ENCODE peak calls at places on chromosomes 11 and 22, in seven cellular contexts. V is PC-3, D is tibial artery, L is right atrium auricular region, U is lower lobe of right lung, O is lung, R is transverse colon. Y is an unnamed sample. For H3K4me1, the result is how much of the 10 kb centered on the place peaks cover.

GRCh38 chr11:31968774-31969433 is 122.0 kb upstream of the RCN1 start:
- DNase-seq in O (no peak), U (no peak), R (no peak), L (no peak), V (peak), D (no peak), Y (no peak)

GRCh38 chr11:75762885-75763284 is 5.7 kb upstream of the DGAT2 start:
- DNase-seq in D (no peak), V (no peak), L (no peak), O (no peak), U (no peak), R (no peak), Y (no peak)

GRCh38 chr22:50041361-50042065 is 16.6 kb downstream of the TTLL8 start:
- DNase-seq in O (no peak), U (no peak), V (no peak), R (no peak), D (no peak), L (no peak), Y (no peak)

GRCh38 chr11:97471480-97471879 is 1081.7 kb downstream of the JRKL start:
- DNase-seq in L (no peak), R (no peak), V (no peak), D (no peak), U (no peak), O (no peak), Y (no peak)

GRCh38 chr22:39277135-39277607 is 32.4 kb upstream of the PDGFB start:
- DNase-seq in D (no peak), L (no peak), O (no peak), U (no peak), V (peak), R (no peak), Y (no peak)

GRCh38 chr11:12163181-12163841 is 52.9 kb downstream of the MICAL2 start:
- DNase-seq in D (no peak), U (no peak), R (peak), L (peak), O (no peak), V (peak), Y (no peak)

GRCh38 chr11:75873417-75874148 is 58.6 kb downstream of the UVRAG start:
- DNase-seq in V (no peak), R (no peak), D (no peak), O (no peak), L (no peak), U (no peak), Y (no peak)

GRCh38 chr11:62491571-62492329 is 54.9 kb downstream of the AHNAK start:
- DNase-seq in L (no peak), R (no peak), U (no peak), D (no peak), V (no peak), O (no peak), Y (no peak)

GRCh38 chr11:102184269-102184987 is 74.2 kb downstream of the YAP1 start:
- DNase-seq in V (no peak), D (no peak), L (no peak), U (no peak), O (no peak), R (no peak), Y (no peak)

GRCh38 chr11:72430743-72431570 is 3.4 kb downstream of the CLPB start:
- DNase-seq in O (no peak), V (peak), U (peak), D (no peak), L (no peak), R (no peak), Y (no peak)

GRCh38 chr22:33922268-33922667 is 2.0 kb upstream of the LARGE1 start:
- DNase-seq in L (peak), U (no peak), O (no peak), R (peak), V (no peak), D (peak), Y (no peak)

GRCh38 chr11:72225411-72225951 is 914 bp downstream of the INPPL1 start:
- DNase-seq in D (no peak), U (peak), L (peak), R (no peak), O (peak), V (peak), Y (no peak)

GRCh38 chr22:22061085-22062077 is 78.8 kb upstream of the TOP3B start:
- DNase-seq in D (peak), L (no peak), O (no peak), U (no peak), V (peak), R (no peak), Y (no peak)

GRCh38 chr11:42890773-42891172 is 421.0 kb upstream of the API5 start:
- DNase-seq in R (no peak), D (no peak), U (no peak), V (no peak), L (no peak), O (no peak), Y (no peak)

GRCh38 chr11:110219011-110219785 is 77.2 kb downstream of the RDX start:
- DNase-seq in D (no peak), O (no peak), V (no peak), U (no peak), L (no peak), R (no peak), Y (no peak)

GRCh38 chr11:95544095-95544795 is 245.3 kb downstream of the FAM76B start:
- DNase-seq in D (no peak), O (no peak), R (no peak), U (no peak), L (no peak), V (peak), Y (no peak)

GRCh38 chr11:126476256-126476970 is 120.9 kb downstream of the ST3GAL4 start:
- DNase-seq in R (no peak), D (no peak), V (no peak), U (no peak), L (no peak), O (no peak), Y (no peak)

DNA sequence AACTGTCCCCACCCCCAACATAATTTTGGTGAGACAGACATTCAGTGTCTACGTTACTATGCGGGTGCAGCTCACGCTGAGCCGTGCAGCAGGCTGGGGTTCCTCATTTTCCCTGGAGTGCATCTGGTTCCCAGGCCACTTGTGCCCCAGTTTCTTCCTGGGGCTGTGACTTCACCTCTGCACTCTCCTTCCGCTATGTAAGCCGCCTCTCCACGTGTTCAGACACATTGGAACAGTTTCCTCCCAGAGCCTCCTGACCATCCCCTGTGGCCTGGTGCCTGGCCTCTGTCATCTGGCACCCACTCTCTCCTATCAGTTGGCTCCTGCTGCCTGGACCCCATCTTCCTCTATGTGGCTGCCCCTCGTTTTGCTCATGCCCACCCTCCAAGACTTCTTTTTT is 46.2 kb upstream of the A4GALT start:
- DNase-seq in D (no peak), L (no peak), R (no peak), O (no peak), U (peak), V (no peak), Y (no peak)
- H3K4me3 ChIP-seq in D (no peak), L (no peak), R (no peak), O (no peak), U (no peak), V (no peak), Y (no peak)

GRCh38 chr22:46103181-46103580 is 47.1 kb upstream of the PPARA start:
- DNase-seq in L (no peak), V (no peak), R (no peak), O (no peak), D (no peak), U (no peak), Y (no peak)

GRCh38 chr22:46104170-46104880 is 46.0 kb upstream of the PPARA start:
- DNase-seq in L (no peak), O (no peak), R (no peak), V (no peak), D (no peak), U (no peak), Y (no peak)

GRCh38 chr22:46104881-46105493 is 45.3 kb upstream of the PPARA start:
- DNase-seq in O (no peak), V (no peak), U (no peak), R (no peak), L (no peak), D (no peak), Y (no peak)

GRCh38 chr22:46102752-46103151 is 47.6 kb upstream of the PPARA start:
- DNase-seq in U (no peak), O (no peak), V (no peak), L (no peak), D (no peak), R (no peak), Y (no peak)

GRCh38 chr22:46103664-46104063 is 46.7 kb upstream of the PPARA start:
- DNase-seq in V (no peak), O (no peak), D (no peak), L (no peak), U (no peak), R (no peak), Y (no peak)
- H3K4me1 ChIP-seq in V (under half), O (half or more), D (half or more), L (under half), U (half or more), R (under half), Y (under half)

GRCh38 chr22:41290262-41291221 is 4.6 kb upstream of the RANGAP1 start:
- DNase-seq in V (peak), O (no peak), R (no peak), L (no peak), D (no peak), U (no peak), Y (no peak)

GRCh38 chr22:41285820-41286638 is at the start of gene RANGAP1:
- DNase-seq in O (peak), U (peak), R (peak), V (peak), D (peak), L (peak), Y (peak)

GRCh38 chr22:41288245-41288946 is 2.4 kb upstream of the RANGAP1 start:
- DNase-seq in U (no peak), O (no peak), V (peak), R (peak), D (no peak), L (no peak), Y (no peak)

GRCh38 chr22:41286639-41287091 is 678 bp upstream of the RANGAP1 start:
- DNase-seq in R (no peak), U (no peak), O (peak), L (no peak), V (no peak), D (peak), Y (no peak)

GRCh38 chr22:41289681-41290080 is 3.7 kb upstream of the RANGAP1 start:
- DNase-seq in O (no peak), D (no peak), U (no peak), R (no peak), V (no peak), L (no peak), Y (no peak)
- H3K27ac ChIP-seq in O (no peak), D (no peak), U (peak), R (no peak), V (no peak), L (no peak), Y (no peak)

GRCh38 chr11:118434123-118434552 is 2.2 kb upstream of the KMT2A start:
- DNase-seq in L (no peak), V (no peak), D (no peak), R (no peak), O (no peak), U (no peak), Y (no peak)
- H3K4me3 ChIP-seq in L (peak), V (peak), D (peak), R (peak), O (peak), U (peak), Y (peak)

DNA sequence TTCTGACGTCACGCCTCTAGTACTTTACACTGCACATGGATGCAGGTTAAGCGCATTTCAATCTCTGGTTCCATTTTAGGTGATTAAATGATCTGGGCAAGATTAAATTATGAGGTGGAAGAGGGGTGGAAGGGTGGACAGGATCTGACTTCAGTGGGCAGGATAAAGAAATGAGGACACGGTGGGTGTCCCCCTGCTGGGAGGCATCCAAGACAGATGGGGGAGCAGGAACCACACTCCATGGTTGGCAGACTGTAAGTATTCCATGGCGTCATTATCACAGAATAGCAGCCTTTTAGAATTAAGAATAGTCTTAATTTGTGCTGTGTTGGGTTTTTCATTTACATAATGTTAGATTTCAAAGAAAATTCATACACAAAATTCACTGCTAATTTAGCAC is 7.6 kb upstream of the SORL1 start:
- DNase-seq in O (no peak), L (no peak), U (no peak), D (no peak), R (no peak), V (no peak), Y (no peak)
- H3K4me1 ChIP-seq in O (under half), L (under half), U (under half), D (under half), R (under half), V (under half), Y (under half)